ENCODE peak calls at places on chromosomes 5 and 9, in four cellular contexts. W is GM12878, H is K562, D is H1. Y is an unnamed sample.

GRCh38 chr9:130186839-130187522 is 14.8 kb downstream of the NCS1 start:
- DNase-seq in W (no peak), D (peak), H (peak), Y (peak)

GRCh38 chr9:75027187-75028107 is 646 bp downstream of the CARNMT1 start:
- DNase-seq in D (peak), H (peak), W (no peak), Y (peak)

GRCh38 chr9:6413365-6414263 is 615 bp downstream of the UHRF2 start:
- DNase-seq in W (no peak), H (peak), D (no peak), Y (no peak)

GRCh38 chr9:130172161-130172857 is at the start of gene NCS1:
- DNase-seq in W (no peak), H (peak), D (no peak), Y (peak)

GRCh38 chr5:1662559-1663043 is 137.0 kb downstream of the MRPL36 start:
- DNase-seq in W (no peak), D (no peak), H (no peak), Y (no peak)

GRCh38 chr9:93675336-93676150 is 99.2 kb downstream of the PHF2 start:
- DNase-seq in D (no peak), H (no peak), W (no peak), Y (no peak)

GRCh38 chr5:135324897-135325650 is 74.0 kb downstream of the MACROH2A1 start:
- DNase-seq in D (no peak), H (no peak), W (no peak), Y (no peak)

GRCh38 chr5:10564838-10565784 is 1.2 kb downstream of the ANKRD33B start:
- DNase-seq in W (no peak), H (peak), D (no peak), Y (no peak)

GRCh38 chr9:21415492-21416267 is 6.8 kb downstream of the IFNA8 start:
- DNase-seq in W (no peak), H (no peak), D (no peak), Y (no peak)

GRCh38 chr5:138276402-138277054 is 2.1 kb upstream of the GFRA3 start:
- DNase-seq in H (no peak), W (no peak), D (no peak), Y (no peak)

GRCh38 chr5:91373016-91373415 is 10.1 kb downstream of the ARRDC3 start:
- DNase-seq in D (no peak), H (no peak), W (no peak), Y (no peak)

GRCh38 chr5:41524174-41524573 is 13.8 kb upstream of the PLCXD3 start:
- DNase-seq in W (no peak), D (no peak), H (no peak), Y (no peak)

GRCh38 chr5:41517909-41518308 is 7.5 kb upstream of the PLCXD3 start:
- DNase-seq in H (no peak), W (no peak), D (no peak), Y (no peak)

GRCh38 chr5:41522193-41522786 is 11.9 kb upstream of the PLCXD3 start:
- DNase-seq in H (no peak), D (no peak), W (no peak), Y (no peak)

DNA sequence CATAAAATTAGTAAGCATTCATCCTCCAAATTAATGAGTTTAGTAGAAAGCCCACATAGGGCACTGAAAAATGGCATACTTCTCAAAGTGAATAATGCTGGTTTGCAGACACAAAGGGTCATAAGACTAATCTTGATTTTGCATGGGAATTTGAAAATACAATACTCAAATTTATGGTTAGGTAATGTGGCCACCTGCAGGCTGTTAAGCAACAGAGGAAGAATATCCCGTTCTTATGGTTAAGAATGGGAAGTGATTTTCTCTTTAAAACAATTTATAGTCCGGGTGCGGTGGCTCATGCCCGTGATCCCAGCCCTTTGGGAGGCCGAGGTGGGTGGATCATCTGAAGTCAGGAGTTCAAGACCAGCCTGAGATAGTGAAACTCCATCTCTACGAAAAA is 9.4 kb upstream of the PLCXD3 start:
- DNase-seq in D (no peak), H (no peak), W (no peak), Y (no peak)
- TF ChIP-seq CTCF in D (no peak), H (no peak), W (peak), Y (peak)

DNA sequence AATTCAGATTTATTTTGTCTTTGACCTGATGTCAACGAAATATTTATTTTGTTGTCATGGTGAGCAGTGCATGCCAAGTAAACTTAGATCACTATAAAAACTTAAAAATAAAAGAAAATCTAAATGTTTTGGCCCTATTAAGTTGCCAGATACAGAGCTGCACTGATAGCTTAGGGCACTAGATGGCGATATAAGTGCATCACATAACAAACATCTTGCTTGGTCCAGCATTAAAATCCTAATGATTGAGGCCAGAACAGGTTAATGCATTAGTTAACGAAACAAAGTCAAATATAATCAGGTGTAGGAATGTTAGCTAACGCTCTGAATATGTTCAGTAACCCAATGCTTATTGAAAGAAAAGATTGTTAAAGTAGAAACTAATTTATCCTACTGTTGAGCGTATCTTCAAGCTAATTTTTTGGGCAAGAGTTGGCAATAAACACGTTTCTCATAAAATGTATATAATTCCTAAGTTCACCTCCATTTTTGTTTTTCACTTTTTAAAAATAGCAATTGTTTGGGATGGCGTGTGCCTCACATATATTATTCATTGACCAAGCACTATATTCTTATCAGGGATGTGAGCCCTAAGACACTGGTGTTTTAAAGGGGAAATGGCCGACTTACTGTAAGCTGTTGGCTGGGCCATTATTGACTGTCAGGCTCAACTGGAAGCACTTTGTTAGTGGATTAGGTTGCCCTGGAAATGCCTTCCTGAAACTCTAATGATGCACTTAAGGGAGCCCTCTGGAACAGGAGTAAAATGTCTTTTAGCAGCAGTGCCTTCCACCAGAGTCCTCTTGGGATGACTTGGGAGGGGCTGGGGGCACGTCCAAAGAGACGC is 33.3 kb downstream of the KCTD16 start:
- DNase-seq in H (peak), D (no peak), W (no peak), Y (peak)
- TF ChIP-seq EGR1 in H (no peak), D (no peak), W (no peak), Y (no peak)

GRCh38 chr5:78771260-78772240 is 123.0 kb upstream of the LHFPL2 start:
- DNase-seq in W (no peak), D (no peak), H (peak), Y (no peak)
- TF ChIP-seq CEBPB in W (no peak), D (no peak), H (no peak), Y (no peak)

GRCh38 chr9:72276429-72276828 is 88.6 kb downstream of the ZFAND5 start:
- DNase-seq in D (no peak), H (no peak), W (no peak), Y (no peak)

GRCh38 chr9:72268961-72269360 is 96.0 kb downstream of the ZFAND5 start:
- DNase-seq in D (no peak), H (no peak), W (no peak), Y (no peak)

GRCh38 chr9:72274916-72275315 is 90.1 kb downstream of the ZFAND5 start:
- DNase-seq in D (no peak), H (no peak), W (no peak), Y (no peak)

DNA sequence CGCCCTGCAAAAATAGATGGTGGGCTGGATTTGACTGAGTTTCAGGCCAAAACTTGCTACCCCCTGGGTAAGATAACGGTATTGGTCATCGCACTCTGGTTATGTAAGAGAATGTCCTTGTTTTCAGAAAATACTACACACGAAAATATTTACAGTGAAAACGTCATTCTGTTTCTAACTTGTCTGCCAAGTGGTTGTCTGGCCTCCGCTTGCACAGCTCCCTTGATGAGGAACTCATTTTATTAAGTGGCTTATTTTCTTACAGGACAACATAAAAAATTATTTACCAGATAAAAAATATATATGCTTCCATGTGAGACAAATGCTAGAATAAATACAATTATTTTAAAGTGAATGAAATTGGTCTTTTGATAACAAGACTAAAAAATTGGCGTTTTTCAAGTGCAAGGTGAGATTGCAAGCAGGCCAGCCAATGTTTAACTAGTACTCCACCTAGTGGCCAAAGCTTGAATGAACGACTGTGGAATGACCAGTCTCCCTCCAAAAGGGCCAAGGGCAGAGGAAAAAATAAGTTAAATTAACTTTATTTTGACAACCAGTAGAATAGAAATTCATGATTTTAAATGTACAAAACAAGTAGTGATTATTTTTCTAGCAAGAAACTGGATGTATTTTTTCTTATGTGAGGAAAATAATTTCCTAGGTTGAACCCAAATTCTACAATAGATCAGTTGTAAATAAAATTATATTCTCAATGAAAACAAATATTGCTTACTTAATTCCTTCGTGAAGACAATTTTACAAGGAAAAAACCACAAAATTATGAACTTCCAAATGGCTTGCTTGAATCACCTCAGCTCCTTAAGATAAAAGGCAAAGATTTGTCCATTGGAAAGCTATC is 93.2 kb downstream of the ZFAND5 start:
- DNase-seq in W (no peak), D (no peak), H (peak), Y (peak)
- TF ChIP-seq CTCF in W (peak), D (peak), H (peak), Y (peak)

GRCh38 chr9:125829743-125830142 is 82.6 kb downstream of the PBX3 start:
- DNase-seq in W (peak), H (no peak), D (no peak), Y (no peak)
- TF ChIP-seq EGR1 in W (no peak), H (no peak), D (no peak), Y (no peak)

DNA sequence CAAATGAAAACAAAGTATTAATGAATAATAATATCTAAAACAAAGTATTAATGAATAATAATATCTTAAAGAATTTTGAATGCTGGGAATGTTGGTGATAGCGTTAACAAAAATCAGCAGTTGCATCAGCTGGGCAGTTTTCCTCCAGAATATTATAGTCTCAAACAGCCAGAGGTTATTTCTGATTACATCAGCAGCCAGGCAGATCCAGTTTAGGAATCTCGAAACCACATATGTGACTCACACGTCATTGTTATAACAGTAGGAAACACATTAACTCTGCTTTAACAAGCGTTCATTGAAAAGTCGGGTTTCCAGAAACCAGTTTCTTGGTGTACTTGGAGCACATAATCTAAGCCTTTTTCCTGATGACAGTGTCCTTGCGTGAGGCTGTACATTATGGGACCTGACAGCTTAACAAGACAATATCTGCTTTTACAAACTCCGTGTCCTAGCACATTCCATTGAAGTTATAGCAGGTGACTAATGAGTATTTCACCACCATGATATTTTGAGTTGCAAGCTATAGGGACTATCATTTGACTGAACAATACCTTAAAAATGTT is 559.5 kb upstream of the KLF4 start:
- DNase-seq in D (no peak), W (no peak), H (peak), Y (peak)
- TF ChIP-seq CEBPB in D (no peak), W (no peak), H (no peak), Y (peak)

Y was measured in HCT116.